ENCODE peak calls at places on chromosome 14, in nine cellular contexts. W, M, K, D, Z, J, N, V and T are unnamed samples. For H3K36me3, the result is how much of the 10 kb centered on the place peaks cover.

GRCh38 chr14:86961106-86961716 is 1031.8 kb downstream of the GALC start:
- DNase-seq in W (no peak), M (no peak), K (no peak), D (no peak), Z (no peak), J (peak), N (no peak), V (no peak), T (no peak)

GRCh38 chr14:68512088-68512487 is 280.8 kb downstream of the ZFP36L1 start:
- DNase-seq in W (peak), M (no peak), K (no peak), D (no peak), Z (no peak), J (no peak), N (no peak), V (no peak), T (no peak)

GRCh38 chr14:36647827-36648753 is 13.6 kb upstream of the PAX9 start:
- DNase-seq in W (peak), M (no peak), K (peak), D (no peak), Z (no peak), J (peak), N (no peak), V (no peak), T (no peak)

GRCh38 chr14:67564236-67564635 is 31.1 kb downstream of the PLEKHH1 start:
- DNase-seq in W (no peak), M (no peak), K (no peak), D (no peak), Z (no peak), J (no peak), N (no peak), V (no peak), T (no peak)

GRCh38 chr14:78902010-78902623 is 731.9 kb downstream of the NRXN3 start:
- DNase-seq in W (peak), M (no peak), K (peak), D (no peak), Z (no peak), J (peak), N (peak), V (no peak), T (no peak)

GRCh38 chr14:104871656-104872468 is 6.8 kb downstream of the CEP170B start:
- DNase-seq in W (no peak), M (peak), K (no peak), D (no peak), Z (no peak), J (no peak), N (no peak), V (no peak), T (no peak)

GRCh38 chr14:60565211-60565610 is 56.3 kb downstream of the SIX6 start:
- DNase-seq in W (peak), M (no peak), K (no peak), D (no peak), Z (no peak), J (no peak), N (no peak), V (no peak), T (no peak)

GRCh38 chr14:81401420-81402122 is 1.4 kb upstream of the STON2 start:
- DNase-seq in W (peak), M (no peak), K (no peak), D (peak), Z (no peak), J (no peak), N (no peak), V (no peak), T (no peak)

GRCh38 chr14:92880851-92881250 is 42.1 kb upstream of the CHGA start:
- DNase-seq in W (peak), M (no peak), K (peak), D (no peak), Z (no peak), J (peak), N (no peak), V (no peak), T (no peak)
- TF ChIP-seq CTCF in W (peak), M (peak), K (peak), D (no peak), Z (peak), J (peak), N (no peak), V (peak), T (no peak)

GRCh38 chr14:102958461-102958860 is 36.0 kb downstream of the AMN start:
- DNase-seq in W (no peak), M (no peak), K (no peak), D (no peak), Z (no peak), J (no peak), N (no peak), V (no peak), T (no peak)
- H3K36me3 ChIP-seq in W (under half), M (under half), K (half or more), D (half or more), Z (half or more), J (half or more), N (half or more), V (under half), T (half or more)

DNA sequence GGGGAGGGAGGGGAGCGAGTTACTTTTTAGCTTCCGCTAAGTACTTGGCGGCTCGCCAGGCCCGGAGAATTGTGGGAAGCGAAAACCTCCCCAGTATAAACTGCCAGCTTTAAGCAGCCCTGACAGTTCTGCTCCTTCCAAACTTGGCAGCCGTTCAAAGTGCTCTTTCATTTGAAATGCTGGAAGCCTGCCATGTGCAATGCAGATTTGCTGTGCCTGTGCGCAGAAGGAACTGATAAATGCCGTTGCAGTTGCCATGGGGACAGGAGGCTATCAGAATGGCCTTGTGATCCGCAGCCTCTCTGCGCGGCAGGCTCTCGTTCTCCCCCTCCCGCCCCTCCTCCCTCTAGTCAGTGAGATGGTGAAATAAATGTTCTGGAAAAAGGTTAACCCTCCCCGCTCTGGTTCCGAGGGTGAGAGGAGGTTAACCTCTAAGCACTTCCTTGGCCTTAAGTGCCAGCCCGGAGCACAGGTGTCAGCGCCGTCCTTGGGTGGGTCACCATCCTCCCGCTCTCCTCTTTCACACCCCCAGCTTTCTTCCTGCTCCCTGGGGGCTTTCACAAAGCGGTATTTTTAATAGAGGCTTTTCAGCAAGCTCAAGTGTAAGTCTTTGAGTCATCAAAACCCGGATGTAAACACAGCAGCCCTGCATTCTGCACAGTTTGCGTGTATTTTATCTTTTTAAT is 11.9 kb upstream of the IRF2BPL start:
- DNase-seq in W (peak), M (peak), K (peak), D (peak), Z (peak), J (peak), N (peak), V (peak), T (peak)
- H3K4me3 ChIP-seq in W (no peak), M (peak), K (peak), D (peak), Z (no peak), J (no peak), N (peak), V (peak), T (peak)

GRCh38 chr14:23567186-23568020 is at the start of gene AP1G2:
- DNase-seq in W (peak), M (peak), K (peak), D (peak), Z (peak), J (peak), N (peak), V (no peak), T (peak)
- TF ChIP-seq CTCF in W (no peak), M (no peak), K (no peak), D (no peak), Z (no peak), J (no peak), N (no peak), V (no peak), T (no peak)

DNA sequence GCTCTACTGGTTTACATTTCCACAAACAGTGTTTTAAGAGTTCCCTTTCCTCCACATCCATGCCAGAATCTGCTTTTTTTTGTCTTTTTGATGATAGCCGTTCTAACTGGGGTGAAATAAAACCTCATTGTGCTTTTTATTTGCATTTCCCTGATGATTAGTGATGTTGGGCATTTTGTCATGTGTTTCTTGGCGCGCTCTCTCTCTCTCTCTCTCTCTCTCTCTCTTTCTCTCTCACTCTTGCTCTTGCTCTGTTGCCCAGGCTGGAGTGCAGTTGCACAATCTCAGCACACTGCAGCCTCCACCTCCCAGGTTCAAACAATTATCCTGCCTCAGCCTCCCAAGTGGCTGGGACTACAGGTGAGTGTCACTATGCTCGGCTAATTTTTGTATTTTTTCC is 9.6 kb upstream of the MIS18BP1 start:
- DNase-seq in W (peak), M (no peak), K (no peak), D (no peak), Z (no peak), J (no peak), N (no peak), V (no peak), T (no peak)
- H3K36me3 ChIP-seq in W (under half), M (under half), K (under half), D (under half), Z (under half), J (under half), N (under half), V (under half), T (under half)